ENCODE peak calls at places on chromosomes 1 and 21, in six cellular contexts. W is IMR-90, V is fibroblast of lung, M is psoas muscle, J is SJSA1, E is aorta. H is an unnamed sample.

GRCh38 chr1:192831706-192832355 is 23.0 kb downstream of the RGS2 start:
- DNase-seq in W (peak; percentile 34), V (no peak), M (no peak), J (no peak), E (no peak), H (peak; percentile 55)

GRCh38 chr21:32094792-32095191 is 184.1 kb downstream of the MIS18A start:
- DNase-seq in W (peak; percentile 46), V (peak; percentile 6), M (no peak), J (no peak), E (no peak), H (peak; percentile 1)

GRCh38 chr1:59776960-59777852 is 37.5 kb upstream of the HOOK1 start:
- DNase-seq in W (peak; percentile 56), V (no peak), M (no peak), J (no peak), E (no peak), H (no peak)

GRCh38 chr1:47485817-47486216 is 48.0 kb downstream of the FOXD2 start:
- DNase-seq in W (no peak), V (no peak), M (no peak), J (no peak), E (no peak), H (no peak)

GRCh38 chr1:162151900-162152829 is 82.7 kb downstream of the NOS1AP start:
- DNase-seq in W (peak; percentile 64), V (peak; percentile 93), M (no peak), J (no peak), E (no peak), H (peak; percentile 75)

GRCh38 chr21:41148798-41149197 is 19.2 kb upstream of the BACE2 start:
- DNase-seq in W (no peak), V (no peak), M (no peak), J (no peak), E (no peak), H (no peak)

GRCh38 chr1:108570998-108571401 is 11.1 kb downstream of the EEIG2 start:
- DNase-seq in W (no peak), V (no peak), M (no peak), J (no peak), E (no peak), H (no peak)

GRCh38 chr1:183061194-183061593 is 38.0 kb downstream of the LAMC1 start:
- DNase-seq in W (no peak), V (peak; percentile 42), M (no peak), J (no peak), E (no peak), H (no peak)

GRCh38 chr1:228007054-228007800 is 429 bp downstream of the WNT3A start:
- DNase-seq in W (no peak), V (no peak), M (peak; percentile 26), J (no peak), E (peak; percentile 70), H (no peak)

GRCh38 chr1:228009116-228009827 is 2.5 kb downstream of the WNT3A start:
- DNase-seq in W (no peak), V (no peak), M (peak; percentile 20), J (no peak), E (peak; percentile 44), H (no peak)

GRCh38 chr1:228009828-228010775 is 3.3 kb downstream of the WNT3A start:
- DNase-seq in W (no peak), V (no peak), M (peak; percentile 39), J (no peak), E (peak; percentile 49), H (no peak)

GRCh38 chr1:228007801-228008341 is 1.1 kb downstream of the WNT3A start:
- DNase-seq in W (no peak), V (no peak), M (peak; percentile 24), J (no peak), E (peak; percentile 62), H (no peak)

GRCh38 chr1:228008391-228009115 is 1.8 kb downstream of the WNT3A start:
- DNase-seq in W (no peak), V (no peak), M (peak; percentile 44), J (no peak), E (peak; percentile 54), H (no peak)
- H3K27me3 ChIP-seq in W (peaks cover 78% of the 10 kb centered on the region), V (peaks cover 37% of the 10 kb centered on the region), M (peaks cover 46% of the 10 kb centered on the region), J (peaks cover 63% of the 10 kb centered on the region), E (no peaks in the 10 kb centered on the region), H (peaks cover 60% of the 10 kb centered on the region)

GRCh38 chr1:112904831-112905227 is 51.2 kb downstream of the SLC16A1 start:
- DNase-seq in W (no peak), V (no peak), M (no peak), J (no peak), E (no peak), H (no peak)

GRCh38 chr1:112904071-112904830 is 51.7 kb downstream of the SLC16A1 start:
- DNase-seq in W (peak; percentile 77), V (peak; percentile 81), M (no peak), J (peak; percentile 62), E (no peak), H (peak; percentile 84)

GRCh38 chr1:112902221-112902620 is 53.8 kb downstream of the SLC16A1 start:
- DNase-seq in W (no peak), V (no peak), M (no peak), J (no peak), E (no peak), H (no peak)

GRCh38 chr1:112906155-112906698 is 49.8 kb downstream of the SLC16A1 start:
- DNase-seq in W (no peak), V (no peak), M (no peak), J (no peak), E (no peak), H (no peak)

DNA sequence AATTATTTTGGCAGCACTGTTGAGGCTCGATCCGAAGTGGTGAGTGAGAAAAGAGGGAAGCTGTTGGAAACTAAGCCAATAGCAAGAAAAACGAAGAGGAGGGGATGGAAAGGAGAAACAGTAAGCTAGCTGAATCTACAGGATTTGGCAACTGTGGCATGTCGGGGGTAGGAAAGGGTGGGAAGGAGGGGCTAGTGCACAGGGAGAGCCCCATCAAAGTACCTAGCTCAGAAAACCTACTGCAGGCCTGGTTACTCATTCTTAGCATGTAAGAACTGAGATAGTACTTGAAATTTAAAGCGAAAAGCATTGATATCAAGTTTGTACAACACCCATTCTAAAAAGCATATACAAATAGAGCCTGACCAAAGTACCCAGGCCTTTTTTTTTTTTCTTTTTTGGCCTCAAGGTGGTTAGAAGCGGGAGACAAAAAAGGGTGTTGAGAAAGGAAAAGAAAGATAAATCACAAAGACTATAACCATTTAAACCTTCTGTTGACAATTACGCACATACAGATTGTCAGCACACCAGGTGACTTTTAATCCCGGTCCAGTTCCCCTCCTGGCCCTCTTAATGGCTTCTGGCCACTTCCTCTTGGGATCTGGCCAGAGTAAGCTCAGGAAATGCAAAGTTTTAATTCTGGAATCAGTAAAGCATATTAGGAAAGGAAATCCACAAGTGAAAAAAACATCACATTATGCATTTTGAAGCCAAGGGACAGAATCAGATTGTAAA is 50.4 kb downstream of the SLC16A1 start:
- DNase-seq in W (no peak), V (no peak), M (no peak), J (no peak), E (no peak), H (no peak)
- H3K27ac ChIP-seq in W (no peak overlapping the region), V (peak overlapping the region; percentile 9), M (peak overlapping the region; percentile 37), J (no peak overlapping the region), E (no peak overlapping the region), H (no peak overlapping the region)

GRCh38 chr1:31949862-31950261 is 11.7 kb upstream of the PTP4A2 start:
- DNase-seq in W (no peak), V (no peak), M (no peak), J (no peak), E (no peak), H (no peak)
- H3K4me3 ChIP-seq in W (no peak overlapping the region), V (no peak overlapping the region), M (no peak overlapping the region), J (no peak overlapping the region), E (no peak overlapping the region), H (no peak overlapping the region)

DNA sequence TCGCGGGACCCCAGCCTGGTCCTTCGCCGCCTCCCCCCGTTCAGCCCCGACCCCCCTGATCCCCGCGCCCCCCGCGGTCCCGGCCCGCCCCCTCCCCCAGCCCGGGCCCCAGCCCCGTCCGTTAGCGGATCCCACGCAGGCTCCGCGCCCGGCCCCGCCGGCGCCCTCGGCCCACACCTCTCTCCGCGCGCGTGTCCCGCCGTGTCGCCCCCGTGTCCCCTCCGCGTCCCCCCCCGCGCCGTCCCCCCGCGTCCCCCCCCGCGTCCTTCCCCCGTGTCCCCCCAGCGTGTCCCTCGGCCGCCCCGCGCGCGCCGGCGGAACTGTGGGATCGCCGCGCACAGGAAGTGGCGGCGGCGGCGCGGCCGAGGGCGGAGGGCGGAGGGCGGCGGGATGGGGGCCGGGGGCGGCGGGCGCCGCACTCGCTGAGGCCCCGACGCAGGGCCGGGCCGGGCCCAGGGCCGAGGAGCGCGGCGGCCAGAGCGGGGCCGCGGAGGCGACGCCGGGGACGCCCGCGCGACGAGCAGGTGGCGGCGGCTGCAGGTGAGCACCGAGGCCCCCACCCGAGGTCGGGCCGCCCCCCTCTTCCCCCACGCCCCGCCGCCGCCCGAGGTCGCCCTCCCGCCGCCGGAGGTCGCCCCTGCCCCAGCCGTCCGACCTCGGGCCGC is at the start of gene AGPAT3:
- DNase-seq in W (no peak), V (no peak), M (no peak), J (no peak), E (peak; percentile 78), H (no peak)
- H3K27me3 ChIP-seq in W (no peaks in the 10 kb centered on the region), V (no peaks in the 10 kb centered on the region), M (no peaks in the 10 kb centered on the region), J (no peaks in the 10 kb centered on the region), E (no peaks in the 10 kb centered on the region), H (no peaks in the 10 kb centered on the region)

GRCh38 chr1:226692067-226692792 is 46.9 kb downstream of the ITPKB start:
- DNase-seq in W (no peak), V (no peak), M (no peak), J (no peak), E (no peak), H (no peak)
- H3K27ac ChIP-seq in W (no peak overlapping the region), V (no peak overlapping the region), M (peak overlapping the region; percentile 47), J (no peak overlapping the region), E (no peak overlapping the region), H (no peak overlapping the region)